ENCODE peak calls at places on chromosome 19, in ten cellular contexts. Z is stomach, Q is spleen, E is tibial nerve, R is IMR-90, L is uterus, C is upper lobe of left lung, P is body of pancreas, G is heart left ventricle, A is lower leg skin. K is an unnamed sample.

GRCh38 chr19:27972291-27973040 is 1240.5 kb downstream of the UQCRFS1 start:
- DNase-seq in Z (no peak), Q (no peak), E (no peak), R (no peak), L (no peak), C (no peak), P (no peak), G (no peak), A (no peak), K (peak)

GRCh38 chr19:16014923-16015804 is 61.1 kb upstream of the TPM4 start:
- DNase-seq in Z (peak), Q (no peak), E (no peak), R (no peak), L (no peak), C (no peak), P (peak), G (no peak), A (peak), K (no peak)

GRCh38 chr19:2398735-2399305 is 28.6 kb downstream of the TIMM13 start:
- DNase-seq in Z (no peak), Q (no peak), E (no peak), R (no peak), L (no peak), C (no peak), P (no peak), G (no peak), A (no peak), K (no peak)

GRCh38 chr19:8377598-8377997 is 12.6 kb upstream of the RAB11B start:
- DNase-seq in Z (no peak), Q (no peak), E (no peak), R (no peak), L (no peak), C (no peak), P (no peak), G (peak), A (no peak), K (no peak)

GRCh38 chr19:14361824-14362223 is 19.4 kb upstream of the ADGRE5 start:
- DNase-seq in Z (no peak), Q (peak), E (no peak), R (no peak), L (no peak), C (no peak), P (no peak), G (no peak), A (no peak), K (no peak)

GRCh38 chr19:54457773-54458647 is 5.6 kb downstream of the LENG9 start:
- DNase-seq in Z (no peak), Q (no peak), E (no peak), R (no peak), L (no peak), C (peak), P (no peak), G (no peak), A (no peak), K (no peak)

GRCh38 chr19:58334691-58335249 is 8.0 kb downstream of the ZSCAN22 start:
- DNase-seq in Z (no peak), Q (no peak), E (no peak), R (no peak), L (no peak), C (peak), P (no peak), G (no peak), A (no peak), K (no peak)

GRCh38 chr19:43688059-43688763 is 18.2 kb upstream of the PLAUR start:
- DNase-seq in Z (no peak), Q (no peak), E (no peak), R (no peak), L (no peak), C (no peak), P (no peak), G (no peak), A (no peak), K (no peak)

GRCh38 chr19:55146648-55147218 is 2.3 kb downstream of the TNNT1 start:
- DNase-seq in Z (no peak), Q (no peak), E (no peak), R (no peak), L (no peak), C (peak), P (no peak), G (no peak), A (no peak), K (peak)

GRCh38 chr19:40395956-40396355 is 6.0 kb upstream of the HIPK4 start:
- DNase-seq in Z (no peak), Q (no peak), E (no peak), R (no peak), L (no peak), C (no peak), P (no peak), G (no peak), A (no peak), K (no peak)

GRCh38 chr19:40394816-40395210 is 4.8 kb upstream of the HIPK4 start:
- DNase-seq in Z (no peak), Q (no peak), E (no peak), R (no peak), L (no peak), C (no peak), P (no peak), G (no peak), A (no peak), K (no peak)

GRCh38 chr19:40392123-40392522 is 2.1 kb upstream of the HIPK4 start:
- DNase-seq in Z (no peak), Q (no peak), E (no peak), R (no peak), L (no peak), C (no peak), P (no peak), G (no peak), A (no peak), K (no peak)

GRCh38 chr19:40392894-40393517 is 3.0 kb upstream of the HIPK4 start:
- DNase-seq in Z (peak), Q (no peak), E (no peak), R (no peak), L (no peak), C (no peak), P (no peak), G (no peak), A (no peak), K (no peak)

DNA sequence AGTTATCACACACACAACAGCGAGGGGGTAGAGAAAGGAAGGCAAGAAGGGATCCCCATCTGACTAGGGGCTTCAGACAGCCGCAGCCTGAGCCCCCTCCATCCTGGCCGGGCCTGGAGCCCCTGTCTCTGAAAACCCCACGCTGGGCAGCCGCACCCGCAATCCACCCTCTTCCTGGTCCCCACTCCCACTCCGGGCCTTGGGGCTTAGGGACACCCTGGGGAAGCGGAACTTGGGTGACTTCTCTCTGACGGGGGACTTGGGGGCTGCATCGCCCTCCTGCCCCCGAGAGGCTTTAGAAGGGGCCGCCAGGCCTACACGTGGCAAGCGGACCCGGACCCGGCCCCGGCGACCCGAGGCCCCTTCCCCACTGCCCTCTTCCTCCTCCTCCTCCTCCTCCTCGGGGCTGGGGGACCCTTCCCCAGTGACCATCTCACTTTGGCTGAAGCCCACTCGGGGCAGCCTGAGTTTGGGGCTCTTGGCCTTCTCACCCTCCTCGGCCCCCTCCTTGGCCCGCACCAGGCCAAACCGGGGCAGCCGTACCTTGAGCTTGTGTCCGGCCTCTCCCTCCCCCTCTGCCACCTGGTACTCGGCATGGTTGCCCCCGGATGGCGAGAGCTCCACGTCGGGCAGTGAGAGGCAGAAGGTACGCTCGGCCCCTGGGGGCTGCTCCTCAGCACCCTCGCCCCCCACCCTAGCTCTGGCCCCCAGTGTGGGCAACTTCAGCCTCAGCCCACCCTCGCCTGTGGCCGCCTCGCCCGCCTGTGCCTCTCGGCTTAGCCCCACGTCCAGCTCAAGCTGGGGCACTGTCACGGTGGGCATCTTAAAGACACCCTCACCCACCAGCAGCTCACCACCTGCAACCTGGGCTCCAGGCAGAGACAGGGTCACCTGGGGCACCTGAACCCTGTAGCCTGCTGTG is 4.2 kb upstream of the HIPK4 start:
- DNase-seq in Z (no peak), Q (no peak), E (no peak), R (no peak), L (no peak), C (peak), P (no peak), G (no peak), A (no peak), K (no peak)
- TF ChIP-seq POLR2A in Z (no peak), Q (no peak), E (no peak), R (no peak), L (no peak), C (no peak), P (no peak), G (no peak), A (no peak), K (no peak)

GRCh38 chr19:51796195-51796679 is 1.3 kb downstream of the FPR3 start:
- DNase-seq in Z (no peak), Q (no peak), E (no peak), R (no peak), L (no peak), C (no peak), P (no peak), G (no peak), A (no peak), K (no peak)
- TF ChIP-seq POLR2A in Z (no peak), Q (no peak), E (no peak), R (no peak), L (no peak), C (peak), P (peak), G (peak), A (no peak), K (no peak)

GRCh38 chr19:35656700-35657099 is 8.6 kb downstream of the COX6B1 start:
- DNase-seq in Z (no peak), Q (no peak), E (no peak), R (no peak), L (no peak), C (no peak), P (no peak), G (no peak), A (no peak), K (no peak)
- TF ChIP-seq POLR2A in Z (no peak), Q (no peak), E (no peak), R (no peak), L (no peak), C (no peak), P (no peak), G (no peak), A (no peak), K (no peak)

GRCh38 chr19:47760632-47760999 is 15.3 kb downstream of the NOP53 start:
- DNase-seq in Z (no peak), Q (no peak), E (no peak), R (no peak), L (no peak), C (no peak), P (no peak), G (no peak), A (no peak), K (no peak)
- TF ChIP-seq POLR2A in Z (no peak), Q (no peak), E (no peak), R (no peak), L (no peak), C (no peak), P (no peak), G (no peak), A (no peak), K (no peak)

GRCh38 chr19:45146716-45147337 is 14.0 kb downstream of the NKPD1 start:
- DNase-seq in Z (no peak), Q (no peak), E (no peak), R (no peak), L (no peak), C (peak), P (no peak), G (no peak), A (no peak), K (no peak)

GRCh38 chr19:45145270-45146189 is 15.3 kb downstream of the NKPD1 start:
- DNase-seq in Z (no peak), Q (no peak), E (no peak), R (no peak), L (no peak), C (peak), P (no peak), G (no peak), A (no peak), K (no peak)

GRCh38 chr19:45142728-45143115 is 18.1 kb downstream of the NKPD1 start:
- DNase-seq in Z (no peak), Q (no peak), E (no peak), R (no peak), L (no peak), C (no peak), P (no peak), G (no peak), A (no peak), K (no peak)

GRCh38 chr19:45146251-45146650 is 14.5 kb downstream of the NKPD1 start:
- DNase-seq in Z (no peak), Q (no peak), E (no peak), R (no peak), L (no peak), C (no peak), P (no peak), G (no peak), A (no peak), K (no peak)

GRCh38 chr19:45144431-45145269 is 16.1 kb downstream of the NKPD1 start:
- DNase-seq in Z (no peak), Q (no peak), E (no peak), R (no peak), L (no peak), C (peak), P (no peak), G (no peak), A (no peak), K (no peak)
- TF ChIP-seq POLR2A in Z (no peak), Q (no peak), E (no peak), R (no peak), L (no peak), C (no peak), P (no peak), G (no peak), A (no peak), K (no peak)

GRCh38 chr19:18098891-18099622 is 1.5 kb downstream of the MAST3 start:
- DNase-seq in Z (peak), Q (peak), E (no peak), R (no peak), L (no peak), C (no peak), P (no peak), G (no peak), A (no peak), K (no peak)
- TF ChIP-seq POLR2A in Z (no peak), Q (no peak), E (no peak), R (no peak), L (no peak), C (no peak), P (no peak), G (no peak), A (no peak), K (no peak)

DNA sequence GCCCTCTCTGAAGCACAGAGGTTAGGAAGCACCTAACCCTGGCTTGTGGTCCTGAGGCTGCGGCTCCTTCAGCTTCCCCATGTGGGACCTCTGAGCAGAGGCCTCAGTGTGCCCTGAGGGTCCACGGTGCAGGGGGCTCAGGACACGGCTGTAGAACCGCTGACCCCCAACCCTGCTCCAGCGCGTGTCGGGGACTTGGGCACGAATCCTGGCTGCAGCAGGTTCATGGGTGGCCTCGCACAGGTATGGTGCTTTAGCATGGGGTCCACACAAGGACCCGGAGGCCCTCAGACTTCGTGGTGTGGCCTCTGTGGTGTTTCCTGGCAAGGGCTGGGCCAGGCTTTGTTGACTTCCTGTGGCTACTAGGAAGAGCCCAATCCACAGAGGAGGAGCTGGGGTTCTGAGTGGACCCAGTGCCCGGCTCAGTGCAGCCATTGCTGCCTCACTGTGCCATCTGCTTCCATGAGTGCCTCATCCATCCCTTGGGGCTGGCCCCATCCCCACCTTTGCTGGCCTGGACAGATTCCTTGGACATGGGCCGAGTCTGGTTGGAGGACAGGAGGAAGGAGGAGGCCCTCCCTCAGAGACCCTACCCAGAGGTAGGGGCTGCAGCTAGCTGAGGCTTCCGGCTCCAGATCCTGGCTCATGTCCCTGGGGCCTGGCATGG is 24.5 kb downstream of the ZBTB7A start:
- DNase-seq in Z (no peak), Q (no peak), E (no peak), R (no peak), L (no peak), C (no peak), P (no peak), G (no peak), A (no peak), K (no peak)
- TF ChIP-seq POLR2A in Z (no peak), Q (no peak), E (no peak), R (no peak), L (no peak), C (no peak), P (no peak), G (no peak), A (no peak), K (no peak)